ENCODE peak calls at places on chromosomes 1 and 21, in six cellular contexts. Z, C, B, T, H and M are unnamed samples.

GRCh38 chr21:35779690-35780570 is 280.4 kb downstream of the SETD4 start:
- DNase-seq in Z (peak), T (peak), B (no peak), C (peak), H (no peak), M (no peak)

GRCh38 chr1:61976566-61976965 is 218.1 kb upstream of the L1TD1 start:
- DNase-seq in T (no peak), H (no peak), Z (no peak), B (no peak), C (no peak), M (no peak)

GRCh38 chr1:2791027-2791760 is 10.3 kb downstream of the TTC34 start:
- DNase-seq in Z (no peak), C (no peak), H (no peak), B (no peak), T (no peak), M (no peak)

GRCh38 chr1:41003127-41003639 is 18.3 kb downstream of the SLFNL1 start:
- DNase-seq in Z (no peak), H (no peak), T (no peak), C (no peak), B (no peak), M (no peak)

GRCh38 chr1:15799928-15800835 is 7.3 kb downstream of the UQCRHL start:
- DNase-seq in Z (peak), H (no peak), C (peak), T (peak), B (peak), M (peak)

GRCh38 chr1:58722967-58723366 is 23.1 kb upstream of the MYSM1 start:
- DNase-seq in C (no peak), T (peak), Z (no peak), H (no peak), B (no peak), M (no peak)

GRCh38 chr1:95497566-95497965 is 263.6 kb downstream of the RWDD3 start:
- DNase-seq in C (no peak), Z (no peak), B (no peak), T (no peak), H (no peak), M (no peak)

GRCh38 chr21:41957991-41958766 is 4.4 kb upstream of the C2CD2 start:
- DNase-seq in T (peak), Z (peak), C (peak), B (peak), H (no peak), M (peak)

GRCh38 chr1:59971464-59971911 is 44.9 kb upstream of the CYP2J2 start:
- DNase-seq in Z (peak), B (peak), H (peak), T (peak), C (peak), M (peak)

GRCh38 chr1:29876441-29876840 is 640.1 kb downstream of the PTPRU start:
- DNase-seq in H (no peak), C (no peak), T (no peak), Z (no peak), B (no peak), M (no peak)

GRCh38 chr1:160131803-160132565 is 16.4 kb downstream of the ATP1A2 start:
- DNase-seq in C (no peak), B (no peak), H (no peak), T (no peak), Z (no peak), M (no peak)

GRCh38 chr1:48469616-48470500 is 2.1 kb downstream of the SPATA6 start:
- DNase-seq in H (peak), T (peak), Z (no peak), B (peak), C (peak), M (no peak)

GRCh38 chr1:148353461-148354283 is 129.4 kb downstream of the PPIAL4G start:
- DNase-seq in Z (no peak), B (no peak), H (no peak), T (peak), C (peak), M (peak)

GRCh38 chr1:21325731-21326387 is 35.6 kb upstream of the ECE1 start:
- DNase-seq in Z (no peak), C (no peak), T (no peak), B (no peak), H (no peak), M (no peak)

GRCh38 chr1:163267962-163268361 is 53.8 kb upstream of the NUF2 start:
- DNase-seq in B (no peak), H (no peak), Z (no peak), T (no peak), C (no peak), M (no peak)

GRCh38 chr1:198906739-198907422 is 268.0 kb downstream of the PTPRC start:
- DNase-seq in C (no peak), Z (no peak), H (no peak), B (no peak), T (no peak), M (no peak)

GRCh38 chr1:29395724-29396437 is 159.6 kb downstream of the PTPRU start:
- DNase-seq in B (no peak), T (no peak), C (no peak), H (no peak), Z (no peak), M (no peak)

GRCh38 chr1:206012086-206012859 is 9.1 kb upstream of the RAB7B start:
- DNase-seq in B (no peak), T (no peak), Z (no peak), H (peak), C (no peak), M (peak)

GRCh38 chr21:37338671-37339526 is 27.7 kb upstream of the DYRK1A start:
- DNase-seq in T (peak), B (peak), Z (no peak), H (no peak), C (peak), M (peak)

GRCh38 chr1:17599301-17600300 is 60.1 kb downstream of the ARHGEF10L start:
- DNase-seq in H (no peak), C (no peak), T (no peak), B (no peak), Z (no peak), M (no peak)

GRCh38 chr1:207969528-207969927 is 58.6 kb upstream of the CD34 start:
- DNase-seq in B (no peak), T (no peak), H (no peak), C (no peak), Z (no peak), M (no peak)

GRCh38 chr1:236947794-236948193 is 56.4 kb downstream of the MT1HL1 start:
- DNase-seq in C (no peak), T (no peak), Z (no peak), B (no peak), H (no peak), M (no peak)

GRCh38 chr1:9121891-9122409 is 7.0 kb downstream of the GPR157 start:
- DNase-seq in B (no peak), H (peak), C (no peak), Z (no peak), T (no peak), M (no peak)

GRCh38 chr1:109876617-109877319 is 33.9 kb upstream of the CSF1 start:
- DNase-seq in B (no peak), H (no peak), Z (no peak), T (peak), C (peak), M (no peak)

GRCh38 chr1:44417351-44418021 is 12.4 kb downstream of the RNF220 start:
- DNase-seq in B (peak), H (peak), Z (peak), T (peak), C (no peak), M (peak)

GRCh38 chr1:154129392-154129970 is 25.4 kb downstream of the NUP210L start:
- DNase-seq in Z (no peak), T (peak), C (peak), B (no peak), H (no peak), M (no peak)

GRCh38 chr1:22320703-22321344 is 130.8 kb upstream of the ZBTB40 start:
- DNase-seq in T (no peak), Z (peak), H (no peak), B (no peak), C (no peak), M (peak)

GRCh38 chr1:46501528-46501927 is 11.9 kb downstream of the DMBX1 start:
- DNase-seq in T (no peak), B (no peak), Z (no peak), C (no peak), H (no peak), M (no peak)

GRCh38 chr1:221457706-221458429 is 284.0 kb downstream of the DUSP10 start:
- DNase-seq in C (no peak), T (peak), B (no peak), Z (no peak), H (no peak), M (no peak)

GRCh38 chr1:111990878-111991760 is 1.7 kb upstream of the KCND3 start:
- DNase-seq in C (peak), B (peak), Z (peak), H (no peak), T (peak), M (peak)

GRCh38 chr1:31939484-31940329 is 1.5 kb upstream of the PTP4A2 start:
- DNase-seq in T (peak), C (peak), H (peak), B (peak), Z (no peak), M (peak)

GRCh38 chr1:84298688-84299535 is 2.6 kb upstream of the SAMD13 start:
- DNase-seq in Z (peak), C (peak), B (peak), T (peak), H (peak), M (peak)

GRCh38 chr1:62962794-62963776 is 179.2 kb downstream of the ATG4C start:
- DNase-seq in Z (no peak), T (peak), B (peak), C (peak), H (peak), M (peak)